ENCODE peak calls at places on chromosome 15, in six cellular contexts. I is GM12865, Z is RWPE1, L is bronchial epithelial cell, P is H1, O is tibial artery. V is an unnamed sample.

GRCh38 chr15:64180235-64180824 is 17.5 kb upstream of the PPIB start:
- DNase-seq in I (no peak), L (no peak), O (no peak), P (no peak), Z (no peak), V (no peak)

GRCh38 chr15:40823572-40824343 is 4.8 kb downstream of the PPP1R14D start:
- DNase-seq in I (no peak), P (no peak), L (peak), Z (no peak), O (no peak), V (peak)

GRCh38 chr15:67201136-67201535 is 53.3 kb downstream of the AAGAB start:
- DNase-seq in L (no peak), Z (no peak), I (no peak), P (no peak), O (no peak), V (no peak)

GRCh38 chr15:60982249-60982932 is 246.7 kb downstream of the RORA start:
- DNase-seq in Z (no peak), L (no peak), O (no peak), P (no peak), I (no peak), V (no peak)

GRCh38 chr15:41494922-41495735 is 1.5 kb downstream of the ITPKA start:
- DNase-seq in O (no peak), P (peak), L (no peak), Z (no peak), I (peak), V (no peak)

GRCh38 chr15:40282870-40283614 is at the start of gene ANKRD63:
- DNase-seq in P (no peak), I (no peak), O (no peak), L (no peak), Z (no peak), V (no peak)

GRCh38 chr15:70974004-70974832 is 81.6 kb downstream of the LRRC49 start:
- DNase-seq in I (peak), P (peak), Z (peak), O (no peak), L (peak), V (peak)

GRCh38 chr15:71096676-71097075 is 18.6 kb upstream of the THSD4 start:
- DNase-seq in O (no peak), Z (peak), I (no peak), P (peak), L (peak), V (no peak)

GRCh38 chr15:80568298-80568697 is 126.8 kb upstream of the ABHD17C start:
- DNase-seq in I (peak), P (no peak), O (no peak), Z (no peak), L (peak), V (peak)

GRCh38 chr15:72474912-72475601 is 927 bp downstream of the ARIH1 start:
- DNase-seq in I (peak), O (peak), Z (peak), L (peak), P (peak), V (peak)

GRCh38 chr15:72473670-72474465 is at the start of gene ARIH1:
- DNase-seq in I (peak), O (peak), Z (peak), L (peak), P (peak), V (peak)

GRCh38 chr15:72474466-72474911 is 359 bp downstream of the ARIH1 start:
- DNase-seq in L (no peak), I (no peak), Z (no peak), O (peak), P (no peak), V (no peak)

GRCh38 chr15:72475674-72476073 is 1.5 kb downstream of the ARIH1 start:
- DNase-seq in O (no peak), L (no peak), P (no peak), Z (no peak), I (no peak), V (no peak)

GRCh38 chr15:72472907-72473669 is 1.0 kb upstream of the ARIH1 start:
- DNase-seq in P (no peak), O (no peak), L (no peak), Z (no peak), I (peak), V (no peak)
- TF ChIP-seq CTCF in P (no peak), O (no peak), L (no peak), Z (no peak), I (no peak), V (no peak)

DNA sequence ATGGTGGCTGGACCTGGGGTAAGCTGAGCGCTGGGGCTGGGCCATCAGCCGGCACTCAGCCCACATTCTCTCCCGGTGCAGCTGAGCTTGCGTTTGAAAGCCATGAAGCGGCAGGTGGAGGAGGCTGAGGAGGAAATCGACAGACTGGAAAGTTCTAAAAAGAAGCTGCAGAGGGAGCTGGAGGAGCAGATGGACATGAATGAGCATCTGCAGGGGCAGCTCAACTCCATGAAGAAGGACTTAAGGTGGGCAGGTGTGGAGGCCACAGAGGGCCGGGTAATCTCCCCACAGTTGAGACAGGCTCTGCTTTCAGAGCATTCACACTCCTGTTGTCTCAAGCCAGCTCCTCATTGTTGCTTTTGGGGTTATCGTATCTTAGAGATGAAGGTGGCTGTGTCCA is 45.7 kb upstream of the MYZAP start:
- DNase-seq in O (no peak), Z (no peak), P (no peak), L (no peak), I (no peak), V (no peak)
- TF ChIP-seq CTCF in O (no peak), Z (no peak), P (no peak), L (no peak), I (no peak), V (no peak)

DNA sequence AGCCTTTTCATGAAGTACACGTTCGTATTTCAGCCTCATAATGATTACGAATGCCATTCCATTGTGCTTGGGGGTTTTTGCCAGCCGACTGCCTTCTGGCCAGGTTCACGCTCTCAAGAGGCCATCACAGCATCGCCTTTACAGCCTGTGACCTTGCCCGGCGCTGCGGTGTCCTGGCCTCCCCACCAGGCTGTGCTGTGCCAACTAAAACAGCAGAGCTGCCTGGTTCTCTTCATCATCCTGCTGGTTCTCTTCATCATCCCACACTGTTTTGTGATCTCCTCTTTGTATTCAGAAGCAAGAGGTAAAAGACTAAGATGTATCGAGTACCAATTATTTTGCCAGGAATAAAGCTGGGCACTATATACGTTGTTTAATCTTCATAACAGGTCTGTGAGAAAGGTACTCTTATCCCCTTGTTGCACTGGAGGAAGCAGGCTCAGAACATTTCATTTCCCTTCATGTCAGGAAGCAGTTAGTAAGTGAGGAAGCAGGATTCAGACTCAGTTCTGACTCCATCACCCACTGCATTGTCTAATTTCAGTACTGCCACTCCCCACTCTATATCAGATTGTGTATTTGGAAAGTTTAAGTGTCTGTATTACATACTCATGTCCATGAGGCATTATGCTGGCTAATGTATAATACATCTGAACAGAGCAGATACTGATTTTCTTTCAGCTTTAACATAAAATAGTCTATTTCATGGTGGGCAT is 92.7 kb downstream of the LRRC28 start:
- DNase-seq in Z (no peak), I (peak), O (no peak), P (peak), L (no peak), V (peak)
- TF ChIP-seq CTCF in Z (no peak), I (peak), O (peak), P (peak), L (no peak), V (no peak)

GRCh38 chr15:94582368-94582767 is 351.0 kb downstream of the MCTP2 start:
- DNase-seq in I (peak), P (peak), L (peak), O (no peak), Z (peak), V (peak)
- TF ChIP-seq CTCF in I (peak), P (peak), L (peak), O (peak), Z (peak), V (peak)